ENCODE peak calls at places on chromosomes 7 and 10, in six cellular contexts. S is A549, B is WTC11, K is H1, L is K562, D is HepG2. Z is an unnamed sample.

GRCh38 chr7:12287886-12288285 is 76.8 kb downstream of the TMEM106B start:
- DNase-seq in S (no peak), B (no peak), K (no peak), L (no peak), D (no peak), Z (no peak)

GRCh38 chr7:100370303-100370702 is 3.0 kb upstream of the PILRA start:
- DNase-seq in S (no peak), B (peak), K (peak), L (no peak), D (no peak), Z (no peak)

GRCh38 chr10:77532068-77532467 is 105.5 kb downstream of the KCNMA1 start:
- DNase-seq in S (no peak), B (no peak), K (no peak), L (no peak), D (no peak), Z (no peak)

GRCh38 chr7:25288536-25289283 is 60.4 kb upstream of the NPVF start:
- DNase-seq in S (no peak), B (no peak), K (no peak), L (no peak), D (no peak), Z (no peak)

GRCh38 chr10:59648711-59649201 is 60.9 kb downstream of the SLC16A9 start:
- DNase-seq in S (no peak), B (no peak), K (no peak), L (no peak), D (no peak), Z (no peak)

GRCh38 chr7:116122972-116123595 is 87.3 kb upstream of the TES start:
- DNase-seq in S (peak), B (no peak), K (no peak), L (peak), D (peak), Z (peak)

GRCh38 chr10:109343293-109343692 is 580.0 kb downstream of the XPNPEP1 start:
- DNase-seq in S (no peak), B (no peak), K (no peak), L (no peak), D (no peak), Z (no peak)

GRCh38 chr7:146116452-146117219 is at the start of gene CNTNAP2:
- DNase-seq in S (no peak), B (peak), K (peak), L (no peak), D (no peak), Z (no peak)

GRCh38 chr10:3197354-3198003 is 24.9 kb upstream of the PITRM1 start:
- DNase-seq in S (peak), B (peak), K (peak), L (peak), D (peak), Z (peak)

GRCh38 chr7:4797858-4798705 is 22.7 kb downstream of the AP5Z1 start:
- DNase-seq in S (peak), B (peak), K (no peak), L (peak), D (peak), Z (peak)

GRCh38 chr10:51937736-51938135 is 238.3 kb upstream of the CSTF2T start:
- DNase-seq in S (no peak), B (no peak), K (no peak), L (no peak), D (no peak), Z (no peak)

GRCh38 chr10:110029448-110029847 is 21.7 kb downstream of the ADD3 start:
- DNase-seq in S (no peak), B (no peak), K (no peak), L (no peak), D (no peak), Z (no peak)

GRCh38 chr10:69004821-69005220 is 16.2 kb downstream of the KIFBP start:
- DNase-seq in S (peak), B (no peak), K (no peak), L (peak), D (peak), Z (peak)

GRCh38 chr7:26091933-26092332 is 60.1 kb upstream of the NFE2L3 start:
- DNase-seq in S (peak), B (no peak), K (no peak), L (peak), D (no peak), Z (no peak)

GRCh38 chr10:46556515-46557318 is at the start of gene GPRIN2:
- DNase-seq in S (no peak), B (peak), K (peak), L (no peak), D (no peak), Z (no peak)

GRCh38 chr7:117816727-117817126 is 56.5 kb downstream of the CTTNBP2 start:
- DNase-seq in S (no peak), B (no peak), K (no peak), L (no peak), D (no peak), Z (peak)
- TF ChIP-seq JUN in S (no peak), B (no peak), K (no peak), L (no peak), D (no peak), Z (no peak)

DNA sequence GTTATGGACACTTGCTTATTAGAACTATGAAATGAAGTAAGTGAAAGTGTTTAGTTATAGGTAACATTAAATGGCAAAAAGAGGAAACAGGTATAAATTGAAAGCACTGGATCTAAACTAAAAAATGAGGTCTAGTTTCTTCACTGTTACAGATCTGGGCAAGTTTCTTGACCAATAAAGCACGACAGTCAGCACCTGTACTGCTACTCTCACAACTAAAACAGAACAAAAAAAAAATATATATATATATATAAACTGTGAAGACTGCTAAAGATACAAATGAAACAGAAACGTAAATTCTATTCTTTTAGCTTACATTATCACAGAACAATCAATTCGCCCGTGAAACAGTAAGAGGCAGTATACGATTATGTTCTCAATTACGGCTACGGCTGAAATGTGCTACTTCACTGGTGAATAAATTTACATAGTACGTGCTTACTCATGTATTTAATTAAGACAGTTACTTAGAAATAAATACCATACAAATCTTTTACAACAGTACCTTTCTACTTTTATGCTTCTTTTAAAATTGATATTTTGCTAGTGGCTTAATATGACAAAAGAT is 4.2 kb downstream of the AHR start:
- DNase-seq in S (no peak), B (no peak), K (no peak), L (no peak), D (no peak), Z (peak)
- TF ChIP-seq CTCF in S (peak), B (no peak), K (no peak), L (peak), D (peak), Z (peak)

DNA sequence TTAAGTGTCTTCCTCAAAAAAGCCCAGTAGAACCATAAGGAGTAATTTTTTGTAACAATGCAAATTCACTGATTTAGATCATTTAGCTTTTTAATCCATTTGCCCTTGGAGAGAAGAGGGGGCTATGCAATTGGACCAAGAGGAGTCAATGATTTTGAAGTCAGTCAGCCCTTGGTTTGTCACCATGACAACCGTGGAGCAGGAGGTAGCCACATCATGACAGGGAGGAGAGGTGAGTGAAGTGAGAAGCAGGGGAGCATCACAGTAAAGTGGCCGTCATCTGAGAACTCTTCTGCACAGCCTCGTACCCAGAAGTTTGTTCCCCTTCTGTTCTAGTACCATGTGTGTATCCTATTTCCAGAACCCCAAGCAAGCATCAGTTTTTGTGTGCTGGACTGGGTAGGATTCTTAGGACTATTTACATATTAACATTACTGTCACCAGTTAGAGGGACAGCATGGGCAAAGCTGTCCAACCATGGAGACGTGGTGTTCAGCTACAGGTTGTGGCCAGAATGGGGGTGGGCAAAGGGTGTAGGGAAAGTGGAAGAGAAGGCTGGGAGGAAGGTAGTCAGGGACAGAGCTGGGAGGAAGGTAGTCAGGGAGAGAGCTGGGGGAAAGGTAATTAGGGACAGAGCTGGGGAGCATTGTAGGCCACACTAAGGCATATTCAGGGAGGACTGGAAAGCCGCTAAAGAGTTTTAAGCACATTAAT is 13.1 kb downstream of the UBE3C start:
- DNase-seq in S (no peak), B (no peak), K (no peak), L (no peak), D (no peak), Z (no peak)
- TF ChIP-seq JUN in S (no peak), B (no peak), K (no peak), L (no peak), D (no peak), Z (no peak)

GRCh38 chr7:93097388-93097787 is 20.4 kb downstream of the SAMD9 start:
- DNase-seq in S (no peak), B (no peak), K (no peak), L (no peak), D (no peak), Z (no peak)

GRCh38 chr7:93092757-93093370 is 24.9 kb downstream of the SAMD9 start:
- DNase-seq in S (peak), B (no peak), K (no peak), L (peak), D (peak), Z (peak)
- TF ChIP-seq CTCF in S (peak), B (no peak), K (peak), L (no peak), D (peak), Z (peak)

GRCh38 chr10:131779661-131780394 is 121.0 kb upstream of the PPP2R2D start:
- DNase-seq in S (no peak), B (no peak), K (no peak), L (no peak), D (no peak), Z (no peak)

GRCh38 chr10:131778842-131779241 is 122.0 kb upstream of the PPP2R2D start:
- DNase-seq in S (no peak), B (no peak), K (no peak), L (no peak), D (no peak), Z (no peak)

GRCh38 chr10:131784363-131785120 is 116.3 kb upstream of the PPP2R2D start:
- DNase-seq in S (no peak), B (no peak), K (no peak), L (no peak), D (no peak), Z (no peak)

GRCh38 chr10:131781076-131781475 is 119.7 kb upstream of the PPP2R2D start:
- DNase-seq in S (no peak), B (no peak), K (no peak), L (no peak), D (no peak), Z (no peak)

GRCh38 chr10:131781791-131782190 is 119.0 kb upstream of the PPP2R2D start:
- DNase-seq in S (no peak), B (no peak), K (no peak), L (no peak), D (no peak), Z (no peak)
- TF ChIP-seq JUN in S (no peak), B (no peak), K (no peak), L (no peak), D (no peak), Z (no peak)

Z was measured in endothelial cell of umbilical vein.